ENCODE peak calls at places on chromosomes 11 and 22, in nine cellular contexts. One of them, this sample, is unnamed.

GRCh38 chr22:41184679-41185078 is 20.4 kb upstream of the L3MBTL2 start:
- DNase-seq in AG04450: no peak
- DNase-seq in NB4: no peak
- DNase-seq in upper lobe of left lung: no peak
- DNase-seq in GM20000: no peak
- DNase-seq in tibial artery: no peak
- DNase-seq in mesothelial cell of epicardium: no peak
- DNase-seq in tibial nerve: no peak
- DNase-seq in left lung: no peak
- DNase-seq in this sample: no peak

GRCh38 chr11:64643927-64644326 is 52.9 kb downstream of the SLC22A12 start:
- DNase-seq in AG04450: no peak
- DNase-seq in NB4: no peak
- DNase-seq in upper lobe of left lung: no peak
- DNase-seq in GM20000: no peak
- DNase-seq in tibial artery: no peak
- DNase-seq in mesothelial cell of epicardium: no peak
- DNase-seq in tibial nerve: no peak
- DNase-seq in left lung: no peak
- DNase-seq in this sample: no peak

GRCh38 chr11:66466225-66467033 is at the start of gene PELI3:
- DNase-seq in AG04450: peak; percentile 79
- DNase-seq in NB4: peak; percentile 94
- DNase-seq in upper lobe of left lung: peak; percentile 95
- DNase-seq in GM20000: peak; percentile 98
- DNase-seq in tibial artery: peak; percentile 90
- DNase-seq in mesothelial cell of epicardium: peak; percentile 96
- DNase-seq in tibial nerve: peak; percentile 91
- DNase-seq in left lung: peak; percentile 97
- DNase-seq in this sample: peak; percentile 89

GRCh38 chr11:128764617-128765095 is 70.8 kb downstream of the FLI1 start:
- DNase-seq in AG04450: no peak
- DNase-seq in NB4: no peak
- DNase-seq in upper lobe of left lung: peak; percentile 51
- DNase-seq in GM20000: no peak
- DNase-seq in tibial artery: no peak
- DNase-seq in mesothelial cell of epicardium: no peak
- DNase-seq in tibial nerve: no peak
- DNase-seq in left lung: peak; percentile 79
- DNase-seq in this sample: no peak

GRCh38 chr11:118310271-118310670 is 5.7 kb downstream of the CD3E start:
- DNase-seq in AG04450: no peak
- DNase-seq in NB4: no peak
- DNase-seq in upper lobe of left lung: no peak
- DNase-seq in GM20000: no peak
- DNase-seq in tibial artery: no peak
- DNase-seq in mesothelial cell of epicardium: no peak
- DNase-seq in tibial nerve: no peak
- DNase-seq in left lung: no peak
- DNase-seq in this sample: no peak

GRCh38 chr22:39693943-39694500 is 123.5 kb downstream of the CACNA1I start:
- DNase-seq in AG04450: no peak
- DNase-seq in NB4: no peak
- DNase-seq in upper lobe of left lung: no peak
- DNase-seq in GM20000: no peak
- DNase-seq in tibial artery: no peak
- DNase-seq in mesothelial cell of epicardium: no peak
- DNase-seq in tibial nerve: no peak
- DNase-seq in left lung: peak; percentile 77
- DNase-seq in this sample: no peak

GRCh38 chr11:95266751-95267374 is 35.9 kb upstream of the SESN3 start:
- DNase-seq in AG04450: no peak
- DNase-seq in NB4: no peak
- DNase-seq in upper lobe of left lung: no peak
- DNase-seq in GM20000: no peak
- DNase-seq in tibial artery: peak; percentile 42
- DNase-seq in mesothelial cell of epicardium: no peak
- DNase-seq in tibial nerve: peak; percentile 14
- DNase-seq in left lung: no peak
- DNase-seq in this sample: no peak

GRCh38 chr11:23509023-23509422 is 648.7 kb upstream of the CCDC179 start:
- DNase-seq in AG04450: peak; percentile 41
- DNase-seq in NB4: no peak
- DNase-seq in upper lobe of left lung: no peak
- DNase-seq in GM20000: no peak
- DNase-seq in tibial artery: no peak
- DNase-seq in mesothelial cell of epicardium: no peak
- DNase-seq in tibial nerve: no peak
- DNase-seq in left lung: no peak
- DNase-seq in this sample: no peak

DNA sequence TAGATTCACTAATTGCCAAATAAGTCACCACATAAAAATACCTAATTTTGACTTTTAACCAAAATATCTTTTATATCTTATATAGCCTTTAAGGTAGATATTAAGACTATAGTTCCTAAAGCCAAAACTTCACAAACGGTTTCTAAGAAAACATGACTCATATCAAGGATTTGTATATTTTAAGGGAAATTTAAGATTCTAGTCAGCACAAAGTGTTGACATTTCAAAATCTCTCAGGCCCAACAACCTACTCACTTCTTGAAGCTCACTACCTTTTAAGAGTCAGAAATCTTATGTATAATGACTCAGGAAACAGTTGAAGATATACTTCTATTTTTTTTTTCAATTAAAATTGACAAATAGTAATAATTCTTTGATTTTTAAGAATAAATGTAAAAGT is 221.9 kb downstream of the SBF2 start:
- DNase-seq in AG04450: peak; percentile 43
- DNase-seq in NB4: no peak
- DNase-seq in upper lobe of left lung: no peak
- DNase-seq in GM20000: no peak
- DNase-seq in tibial artery: no peak
- DNase-seq in mesothelial cell of epicardium: no peak
- DNase-seq in tibial nerve: no peak
- DNase-seq in left lung: no peak
- DNase-seq in this sample: peak; percentile 30
- TF ChIP-seq CTCF in AG04450: no peak
- TF ChIP-seq CTCF in NB4: no peak
- TF ChIP-seq CTCF in upper lobe of left lung: no peak
- TF ChIP-seq CTCF in GM20000: no peak
- TF ChIP-seq CTCF in tibial artery: no peak
- TF ChIP-seq CTCF in mesothelial cell of epicardium: no peak
- TF ChIP-seq CTCF in tibial nerve: no peak
- TF ChIP-seq CTCF in left lung: no peak
- TF ChIP-seq CTCF in this sample: no peak

GRCh38 chr11:111530091-111530490 is 10.4 kb upstream of the LAYN start:
- DNase-seq in AG04450: no peak
- DNase-seq in NB4: no peak
- DNase-seq in upper lobe of left lung: no peak
- DNase-seq in GM20000: no peak
- DNase-seq in tibial artery: no peak
- DNase-seq in mesothelial cell of epicardium: no peak
- DNase-seq in tibial nerve: no peak
- DNase-seq in left lung: no peak
- DNase-seq in this sample: no peak

GRCh38 chr11:111531156-111531555 is 9.4 kb upstream of the LAYN start:
- DNase-seq in AG04450: no peak
- DNase-seq in NB4: no peak
- DNase-seq in upper lobe of left lung: no peak
- DNase-seq in GM20000: no peak
- DNase-seq in tibial artery: no peak
- DNase-seq in mesothelial cell of epicardium: no peak
- DNase-seq in tibial nerve: no peak
- DNase-seq in left lung: no peak
- DNase-seq in this sample: no peak

GRCh38 chr11:111526501-111526900 is 11.9 kb downstream of the HOATZ start:
- DNase-seq in AG04450: no peak
- DNase-seq in NB4: no peak
- DNase-seq in upper lobe of left lung: no peak
- DNase-seq in GM20000: no peak
- DNase-seq in tibial artery: no peak
- DNase-seq in mesothelial cell of epicardium: no peak
- DNase-seq in tibial nerve: no peak
- DNase-seq in left lung: no peak
- DNase-seq in this sample: no peak

GRCh38 chr11:111527279-111527678 is 12.7 kb downstream of the HOATZ start:
- DNase-seq in AG04450: no peak
- DNase-seq in NB4: no peak
- DNase-seq in upper lobe of left lung: no peak
- DNase-seq in GM20000: no peak
- DNase-seq in tibial artery: no peak
- DNase-seq in mesothelial cell of epicardium: no peak
- DNase-seq in tibial nerve: no peak
- DNase-seq in left lung: no peak
- DNase-seq in this sample: no peak

DNA sequence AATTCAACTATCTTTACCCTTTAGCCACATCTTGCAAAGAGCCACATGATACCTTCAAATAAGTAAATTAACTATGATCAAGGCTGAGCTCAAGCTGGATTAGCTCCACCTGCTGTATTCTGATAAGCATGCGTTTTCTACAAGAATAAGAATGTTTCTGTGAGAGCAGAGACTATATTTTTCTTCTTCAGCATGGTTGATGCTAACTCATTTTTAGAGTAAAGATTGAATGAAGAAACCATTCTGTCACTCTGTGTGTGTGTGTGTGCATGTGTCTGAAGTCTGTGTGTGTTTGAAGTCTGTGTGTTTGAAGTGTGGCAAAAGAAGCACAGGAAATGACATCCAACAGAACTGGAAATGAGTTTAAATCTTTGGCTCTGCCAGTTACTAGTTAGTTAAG is 12.0 kb upstream of the LAYN start:
- DNase-seq in AG04450: no peak
- DNase-seq in NB4: no peak
- DNase-seq in upper lobe of left lung: no peak
- DNase-seq in GM20000: no peak
- DNase-seq in tibial artery: no peak
- DNase-seq in mesothelial cell of epicardium: no peak
- DNase-seq in tibial nerve: no peak
- DNase-seq in left lung: no peak
- DNase-seq in this sample: no peak
- TF ChIP-seq CTCF in AG04450: peak; percentile 35
- TF ChIP-seq CTCF in NB4: no peak
- TF ChIP-seq CTCF in upper lobe of left lung: no peak
- TF ChIP-seq CTCF in GM20000: no peak
- TF ChIP-seq CTCF in tibial artery: no peak
- TF ChIP-seq CTCF in mesothelial cell of epicardium: no peak
- TF ChIP-seq CTCF in tibial nerve: no peak
- TF ChIP-seq CTCF in left lung: no peak
- TF ChIP-seq CTCF in this sample: no peak

DNA sequence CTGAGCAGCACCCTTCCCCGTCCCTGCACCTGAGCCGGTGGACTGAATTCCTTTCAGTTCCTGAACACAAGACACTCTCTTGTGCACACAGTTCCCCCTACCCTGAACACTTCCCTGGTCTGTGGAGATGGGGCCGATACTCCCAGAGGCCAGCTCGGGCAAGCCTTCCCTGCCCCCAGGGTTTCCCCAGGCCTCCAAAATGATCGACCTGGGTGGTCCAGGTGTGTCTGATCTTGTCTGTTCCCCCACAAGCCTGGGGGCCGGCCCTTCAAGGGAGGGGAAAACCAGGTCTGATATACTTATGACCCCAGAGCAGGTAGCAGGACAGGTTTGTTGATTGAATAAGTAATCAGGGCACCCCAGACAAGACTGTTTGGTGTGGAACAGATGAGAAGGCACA is 40.7 kb upstream of the KLHL35 start:
- DNase-seq in AG04450: no peak
- DNase-seq in NB4: no peak
- DNase-seq in upper lobe of left lung: no peak
- DNase-seq in GM20000: no peak
- DNase-seq in tibial artery: no peak
- DNase-seq in mesothelial cell of epicardium: no peak
- DNase-seq in tibial nerve: no peak
- DNase-seq in left lung: peak; percentile 54
- DNase-seq in this sample: no peak
- TF ChIP-seq CTCF in AG04450: no peak
- TF ChIP-seq CTCF in NB4: no peak
- TF ChIP-seq CTCF in upper lobe of left lung: no peak
- TF ChIP-seq CTCF in GM20000: no peak
- TF ChIP-seq CTCF in tibial artery: no peak
- TF ChIP-seq CTCF in mesothelial cell of epicardium: no peak
- TF ChIP-seq CTCF in tibial nerve: no peak
- TF ChIP-seq CTCF in left lung: no peak
- TF ChIP-seq CTCF in this sample: no peak

GRCh38 chr22:46259374-46259773 is 3.8 kb downstream of the PKDREJ start:
- DNase-seq in AG04450: no peak
- DNase-seq in NB4: peak; percentile 39
- DNase-seq in upper lobe of left lung: no peak
- DNase-seq in GM20000: no peak
- DNase-seq in tibial artery: no peak
- DNase-seq in mesothelial cell of epicardium: no peak
- DNase-seq in tibial nerve: no peak
- DNase-seq in left lung: no peak
- DNase-seq in this sample: no peak

GRCh38 chr22:46263208-46263575 is at the start of gene PKDREJ:
- DNase-seq in AG04450: no peak
- DNase-seq in NB4: no peak
- DNase-seq in upper lobe of left lung: no peak
- DNase-seq in GM20000: no peak
- DNase-seq in tibial artery: no peak
- DNase-seq in mesothelial cell of epicardium: no peak
- DNase-seq in tibial nerve: no peak
- DNase-seq in left lung: no peak
- DNase-seq in this sample: no peak

GRCh38 chr22:46267431-46268279 is at the start of gene TTC38:
- DNase-seq in AG04450: no peak
- DNase-seq in NB4: peak; percentile 87
- DNase-seq in upper lobe of left lung: peak; percentile 95
- DNase-seq in GM20000: peak; percentile 98
- DNase-seq in tibial artery: peak; percentile 92
- DNase-seq in mesothelial cell of epicardium: peak; percentile 78
- DNase-seq in tibial nerve: peak; percentile 85
- DNase-seq in left lung: peak; percentile 96
- DNase-seq in this sample: peak; percentile 83

GRCh38 chr22:46260038-46260437 is 3.1 kb downstream of the PKDREJ start:
- DNase-seq in AG04450: no peak
- DNase-seq in NB4: no peak
- DNase-seq in upper lobe of left lung: no peak
- DNase-seq in GM20000: no peak
- DNase-seq in tibial artery: no peak
- DNase-seq in mesothelial cell of epicardium: no peak
- DNase-seq in tibial nerve: no peak
- DNase-seq in left lung: no peak
- DNase-seq in this sample: no peak

DNA sequence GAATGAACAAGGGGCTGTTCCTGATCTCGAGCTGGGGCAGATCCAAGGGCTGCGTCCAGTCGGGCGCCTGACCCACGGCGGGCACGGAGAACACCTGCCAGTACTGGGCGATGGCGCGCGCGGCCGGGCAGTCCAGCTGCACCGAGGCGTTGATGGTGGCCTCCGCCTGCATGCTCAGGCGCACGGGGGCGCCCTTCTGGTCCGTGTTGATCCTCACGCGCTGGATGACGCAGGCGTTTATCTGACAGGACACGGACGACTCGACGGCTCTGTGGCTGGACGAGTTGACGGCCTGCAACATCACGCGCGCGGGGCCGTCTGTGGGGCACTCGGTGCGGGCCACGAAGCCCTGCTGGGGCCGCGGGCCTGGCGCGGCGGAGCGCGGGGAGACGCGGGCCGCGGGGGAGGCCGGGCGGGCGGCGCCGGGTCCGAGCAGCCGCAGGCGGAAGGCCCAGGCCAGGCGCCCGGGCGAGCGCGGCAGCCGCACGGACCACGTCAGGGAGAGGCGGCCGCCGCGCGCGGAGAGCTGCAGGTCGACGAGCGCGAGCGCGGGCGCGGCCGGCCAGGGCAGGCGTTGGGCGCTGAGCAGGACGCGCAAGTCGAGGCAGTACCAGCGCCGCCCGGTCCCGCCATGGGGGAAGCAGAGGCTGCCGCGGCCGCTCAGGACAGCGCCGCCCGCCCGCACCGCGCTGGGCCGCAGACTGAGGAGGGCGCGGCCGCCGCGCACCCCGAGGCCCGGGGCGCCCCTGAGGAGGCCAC is 515 bp downstream of the PKDREJ start:
- DNase-seq in AG04450: no peak
- DNase-seq in NB4: no peak
- DNase-seq in upper lobe of left lung: peak; percentile 84
- DNase-seq in GM20000: peak; percentile 63
- DNase-seq in tibial artery: peak; percentile 64
- DNase-seq in mesothelial cell of epicardium: no peak
- DNase-seq in tibial nerve: peak; percentile 52
- DNase-seq in left lung: peak; percentile 94
- DNase-seq in this sample: no peak
- TF ChIP-seq CTCF in AG04450: peak; percentile 32
- TF ChIP-seq CTCF in NB4: no peak
- TF ChIP-seq CTCF in upper lobe of left lung: peak; percentile 55
- TF ChIP-seq CTCF in GM20000: peak; percentile 10
- TF ChIP-seq CTCF in tibial artery: no peak
- TF ChIP-seq CTCF in mesothelial cell of epicardium: no peak
- TF ChIP-seq CTCF in tibial nerve: peak; percentile 20
- TF ChIP-seq CTCF in left lung: peak; percentile 12
- TF ChIP-seq CTCF in this sample: no peak